ENCODE peak calls at places on chromosome 12, in ten cellular contexts. T is stomach, P is thyroid gland, E is upper lobe of left lung, K is IMR-90, V is transverse colon, S is gastrocnemius medialis, Q is A549, X is K562, Z is ovary. O is an unnamed sample.

GRCh38 chr12:15717940-15718567 is 71.1 kb downstream of the EPS8 start:
- DNase-seq in Z (no peak), S (no peak), V (no peak), E (no peak), X (no peak), Q (no peak), K (no peak), T (no peak), P (no peak), O (no peak)

GRCh38 chr12:95898081-95898480 is 39.3 kb downstream of the SNRPF start:
- DNase-seq in P (no peak), X (no peak), V (no peak), Q (no peak), T (no peak), E (no peak), K (no peak), S (no peak), Z (no peak), O (no peak)

GRCh38 chr12:119720349-119720748 is 52.4 kb downstream of the PRKAB1 start:
- DNase-seq in S (no peak), K (no peak), P (no peak), Z (no peak), Q (no peak), E (no peak), T (no peak), V (no peak), X (no peak), O (no peak)

GRCh38 chr12:83318386-83318971 is 631.8 kb downstream of the TMTC2 start:
- DNase-seq in V (no peak), E (no peak), Z (no peak), K (peak; percentile 34), P (no peak), T (no peak), S (no peak), Q (no peak), X (no peak), O (no peak)

GRCh38 chr12:115980339-115980738 is 297.2 kb downstream of the MED13L start:
- DNase-seq in Z (no peak), X (no peak), V (no peak), T (no peak), S (no peak), Q (no peak), E (no peak), P (no peak), K (no peak), O (no peak)

GRCh38 chr12:115155665-115156645 is 472.0 kb upstream of the TBX3 start:
- DNase-seq in P (no peak), Z (no peak), X (no peak), V (no peak), E (no peak), K (peak; percentile 95), S (no peak), Q (peak; percentile 50), T (no peak), O (no peak)

GRCh38 chr12:126355346-126355745 is 1290.1 kb downstream of the AACS start:
- DNase-seq in K (no peak), T (no peak), E (no peak), P (no peak), Z (no peak), X (no peak), S (no peak), V (no peak), Q (no peak), O (no peak)

GRCh38 chr12:76337583-76337982 is 10.6 kb downstream of the BBS10 start:
- DNase-seq in K (peak; percentile 68), V (no peak), X (no peak), P (no peak), Z (no peak), Q (no peak), T (no peak), E (no peak), S (no peak), O (no peak)

DNA sequence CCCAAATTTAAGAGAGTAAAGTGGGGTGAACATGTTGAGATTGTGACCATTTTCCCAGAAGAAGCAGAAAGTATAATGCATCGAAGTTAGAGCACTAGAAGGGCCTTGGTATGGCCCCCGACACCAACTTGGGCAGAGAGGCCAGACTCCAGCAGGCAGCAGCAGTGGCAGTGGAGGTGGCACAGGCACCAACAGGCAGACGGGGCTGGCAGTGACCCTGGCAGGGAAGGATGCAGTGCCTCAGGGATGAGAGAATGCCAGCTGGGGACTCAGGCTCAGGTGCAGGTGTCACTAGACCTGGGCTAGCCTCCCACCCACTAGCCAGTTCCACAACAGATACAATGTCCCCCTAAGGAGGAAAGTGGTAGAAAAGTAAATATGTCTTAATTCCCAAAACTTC is 27.7 kb upstream of the AMIGO2 start:
- DNase-seq in S (no peak), X (no peak), Q (no peak), P (no peak), V (no peak), E (no peak), T (no peak), K (no peak), Z (no peak), O (no peak)
- TF ChIP-seq POLR2A in S (no peak), X (no peak), Q (no peak), P (no peak), V (no peak), E (no peak), T (no peak), K (no peak), Z (no peak), O (no peak)

GRCh38 chr12:1908758-1909157 is 9.7 kb downstream of the CACNA2D4 start:
- DNase-seq in S (no peak), P (no peak), Q (no peak), K (no peak), V (no peak), Z (no peak), E (no peak), T (peak; percentile 20), X (no peak), O (no peak)

GRCh38 chr12:1910468-1910867 is 8.0 kb downstream of the CACNA2D4 start:
- DNase-seq in V (no peak), S (no peak), X (no peak), P (no peak), K (no peak), Z (no peak), E (no peak), Q (no peak), T (no peak), O (no peak)

GRCh38 chr12:1906579-1906978 is 11.9 kb downstream of the CACNA2D4 start:
- DNase-seq in P (no peak), E (no peak), V (no peak), K (no peak), Z (no peak), S (no peak), X (no peak), Q (no peak), T (no peak), O (no peak)

GRCh38 chr12:1904875-1905274 is 13.6 kb downstream of the CACNA2D4 start:
- DNase-seq in V (no peak), X (no peak), K (no peak), S (no peak), E (no peak), P (no peak), Q (no peak), T (no peak), Z (no peak), O (no peak)

DNA sequence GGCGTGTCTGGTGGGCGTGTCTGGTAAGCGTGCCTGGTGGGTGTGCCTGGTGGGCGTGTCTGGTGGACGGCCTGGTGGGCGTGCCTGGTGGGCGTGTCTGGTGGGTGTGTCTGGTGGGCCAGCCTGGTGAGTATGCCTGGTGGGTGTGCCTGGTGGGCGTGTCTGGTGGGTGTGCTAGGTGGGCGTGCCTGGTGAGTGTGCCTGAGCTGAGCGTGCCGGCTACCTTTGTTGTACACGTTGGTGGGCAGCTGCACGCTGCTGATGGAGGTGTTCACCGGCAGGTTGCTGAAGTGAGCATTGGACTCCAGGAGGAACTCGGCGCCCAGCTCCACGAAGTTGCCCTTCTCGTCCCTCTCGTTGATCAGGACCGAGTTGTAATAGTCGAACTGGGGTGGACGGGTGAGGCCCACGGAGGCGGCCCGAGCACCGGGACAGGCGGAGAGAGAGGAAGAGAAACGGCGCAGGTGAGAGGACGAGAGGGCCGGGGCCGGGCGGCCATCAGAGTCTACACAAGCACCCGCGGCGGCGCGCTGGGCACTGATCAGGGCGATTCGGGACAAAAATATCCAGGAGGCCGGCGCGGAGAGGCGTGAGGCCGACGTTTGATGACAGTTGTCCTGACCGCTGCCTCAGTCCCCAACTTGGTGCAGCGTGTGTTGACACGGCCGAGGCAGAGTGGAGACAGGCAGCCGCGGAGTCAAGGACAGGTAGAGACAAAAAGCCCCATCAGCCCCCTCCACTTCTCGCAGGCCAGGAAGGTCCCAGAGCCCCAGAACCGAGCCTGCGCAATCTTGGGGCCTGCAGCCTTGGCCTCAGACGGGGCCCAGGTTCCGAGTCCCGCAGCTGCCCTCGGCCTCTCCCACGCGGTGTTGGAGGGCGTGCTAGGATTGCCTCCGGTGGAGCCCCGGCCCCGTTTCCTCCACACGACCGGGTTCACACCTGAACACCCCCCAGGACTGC is 10.5 kb downstream of the CACNA2D4 start:
- DNase-seq in Q (peak; percentile 63), S (peak; percentile 11), Z (no peak), X (peak; percentile 12), K (no peak), T (peak; percentile 26), V (peak; percentile 49), P (peak; percentile 25), E (no peak), O (no peak)
- H3K4me3 ChIP-seq in Q (peak overlapping the region; percentile 19), S (no peak overlapping the region), Z (no peak overlapping the region), X (no peak overlapping the region), K (no peak overlapping the region), T (peak overlapping the region; percentile 22), V (no peak overlapping the region), P (no peak overlapping the region), E (peak overlapping the region; percentile 28), O (no peak overlapping the region)

GRCh38 chr12:56080556-56081138 is 682 bp downstream of the ERBB3 start:
- DNase-seq in V (peak; percentile 81), Z (no peak), X (peak; percentile 39), T (peak; percentile 70), Q (peak; percentile 50), K (no peak), S (no peak), P (peak; percentile 46), E (peak; percentile 65), O (no peak)
- TF ChIP-seq POLR2A in V (peak; percentile 84), Z (no peak), X (no peak), T (no peak), Q (no peak), K (no peak), S (no peak), P (no peak), E (no peak), O (no peak)

GRCh38 chr12:33438890-33439586 is 581 bp downstream of the SYT10 start:
- DNase-seq in P (no peak), K (no peak), X (peak; percentile 40), V (no peak), E (no peak), Q (no peak), T (no peak), S (no peak), Z (no peak), O (no peak)

GRCh38 chr12:33439587-33440011 is at the start of gene SYT10:
- DNase-seq in P (no peak), E (no peak), Q (no peak), T (no peak), Z (no peak), X (peak; percentile 62), V (no peak), K (no peak), S (no peak), O (no peak)

GRCh38 chr12:33440477-33440876 is 858 bp upstream of the SYT10 start:
- DNase-seq in X (no peak), K (no peak), Q (no peak), V (no peak), E (no peak), S (no peak), T (no peak), P (no peak), Z (no peak), O (no peak)

GRCh38 chr12:33437598-33437997 is 2.0 kb downstream of the SYT10 start:
- DNase-seq in K (no peak), E (no peak), Q (no peak), X (no peak), S (no peak), P (no peak), Z (no peak), T (no peak), V (no peak), O (no peak)

GRCh38 chr12:33438025-33438772 is 1.4 kb downstream of the SYT10 start:
- DNase-seq in V (no peak), X (no peak), K (no peak), S (no peak), T (no peak), P (no peak), Z (no peak), E (no peak), Q (no peak), O (no peak)
- H3K4me3 ChIP-seq in V (no peak overlapping the region), X (peak overlapping the region; percentile 54), K (no peak overlapping the region), S (peak overlapping the region; percentile 60), T (peak overlapping the region; percentile 74), P (no peak overlapping the region), Z (no peak overlapping the region), E (peak overlapping the region; percentile 54), Q (no peak overlapping the region), O (no peak overlapping the region)